ENCODE peak calls at places on chromosomes 12 and 14, in five cellular contexts. F is suprapubic skin; G is GM12865; E is activated CD8-positive, alpha-beta T cell treated with anti-CD3 and anti-CD28 coated beads for 36 hours; Y is choroid plexus epithelial cell. U is an unnamed sample.

GRCh38 chr12:111034148-111034910 is 114.0 kb upstream of the MYL2 start:
- DNase-seq in F (no peak), G (no peak), E (no peak), Y (no peak), U (no peak)

GRCh38 chr12:100955139-100955538 is 160.6 kb downstream of the ANO4 start:
- DNase-seq in F (no peak), G (no peak), E (no peak), Y (peak), U (no peak)

GRCh38 chr12:13211859-13212664 is 15.5 kb downstream of the EMP1 start:
- DNase-seq in F (no peak), G (peak), E (peak), Y (peak), U (no peak)

GRCh38 chr14:74978416-74978947 is 23.1 kb upstream of the PGF start:
- DNase-seq in F (peak), G (no peak), E (no peak), Y (no peak), U (no peak)

GRCh38 chr12:56104815-56105476 is 587 bp downstream of the PA2G4 start:
- DNase-seq in F (peak), G (peak), E (peak), Y (peak), U (no peak)

GRCh38 chr12:92759634-92760268 is 57.0 kb downstream of the PLEKHG7 start:
- DNase-seq in F (no peak), G (no peak), E (no peak), Y (peak), U (no peak)

GRCh38 chr12:14802961-14803829 is at the start of the genes C12orf60 and WBP11:
- DNase-seq in F (peak), G (peak), E (peak), Y (peak), U (peak)

GRCh38 chr14:89629383-89629782 is 212.3 kb upstream of the FOXN3 start:
- DNase-seq in F (no peak), G (no peak), E (no peak), Y (no peak), U (no peak)

GRCh38 chr12:84043355-84043754 is 869.2 kb downstream of the SLC6A15 start:
- DNase-seq in F (no peak), G (no peak), E (no peak), Y (no peak), U (no peak)

GRCh38 chr14:80987235-80988032 is 32.0 kb downstream of the TSHR start:
- DNase-seq in F (no peak), G (peak), E (peak), Y (peak), U (peak)

GRCh38 chr14:97217094-97217885 is 420.1 kb downstream of the VRK1 start:
- DNase-seq in F (no peak), G (no peak), E (no peak), Y (no peak), U (no peak)

GRCh38 chr12:88805692-88806091 is 225.4 kb upstream of the KITLG start:
- DNase-seq in F (no peak), G (peak), E (no peak), Y (no peak), U (no peak)

GRCh38 chr12:48388938-48389337 is 38.2 kb upstream of the ZNF641 start:
- DNase-seq in F (no peak), G (no peak), E (no peak), Y (no peak), U (no peak)

GRCh38 chr12:44921736-44922135 is 45.6 kb upstream of the NELL2 start:
- DNase-seq in F (no peak), G (no peak), E (no peak), Y (no peak), U (no peak)

GRCh38 chr12:80763874-80764273 is 47.2 kb downstream of the MYF5 start:
- DNase-seq in F (no peak), G (peak), E (peak), Y (peak), U (no peak)

GRCh38 chr14:25516838-25517237 is 466.9 kb upstream of the STXBP6 start:
- DNase-seq in F (no peak), G (no peak), E (no peak), Y (no peak), U (no peak)

GRCh38 chr12:22518067-22518719 is 26.1 kb downstream of the C2CD5 start:
- DNase-seq in F (no peak), G (no peak), E (no peak), Y (peak), U (no peak)

GRCh38 chr14:68983210-68983609 is 4.1 kb upstream of the ACTN1 start:
- DNase-seq in F (no peak), G (no peak), E (no peak), Y (peak), U (no peak)

GRCh38 chr12:51852404-51853137 is 4.1 kb upstream of the FIGNL2 start:
- DNase-seq in F (no peak), G (no peak), E (no peak), Y (no peak), U (no peak)

GRCh38 chr12:39586811-39587210 is 32.8 kb downstream of the ABCD2 start:
- DNase-seq in F (no peak), G (no peak), E (no peak), Y (peak), U (no peak)

GRCh38 chr14:51552768-51553426 is 98.8 kb upstream of the FRMD6 start:
- DNase-seq in F (peak), G (no peak), E (no peak), Y (no peak), U (no peak)

GRCh38 chr14:104753528-104754212 is 723 bp downstream of the SIVA1 start:
- DNase-seq in F (no peak), G (peak), E (no peak), Y (peak), U (no peak)

GRCh38 chr12:83468988-83469908 is 782.5 kb downstream of the TMTC2 start:
- DNase-seq in F (no peak), G (no peak), E (no peak), Y (peak), U (no peak)

GRCh38 chr12:33116284-33116683 is 219.7 kb upstream of the PKP2 start:
- DNase-seq in F (no peak), G (no peak), E (no peak), Y (no peak), U (no peak)

GRCh38 chr12:115979851-115980250 is 297.6 kb downstream of the MED13L start:
- DNase-seq in F (no peak), G (no peak), E (no peak), Y (no peak), U (no peak)

GRCh38 chr12:115984607-115985006 is 292.9 kb downstream of the MED13L start:
- DNase-seq in F (no peak), G (no peak), E (no peak), Y (no peak), U (no peak)

GRCh38 chr12:115979351-115979750 is 298.1 kb downstream of the MED13L start:
- DNase-seq in F (no peak), G (no peak), E (no peak), Y (peak), U (no peak)

GRCh38 chr12:115980339-115980738 is 297.2 kb downstream of the MED13L start:
- DNase-seq in F (no peak), G (no peak), E (no peak), Y (no peak), U (no peak)

DNA sequence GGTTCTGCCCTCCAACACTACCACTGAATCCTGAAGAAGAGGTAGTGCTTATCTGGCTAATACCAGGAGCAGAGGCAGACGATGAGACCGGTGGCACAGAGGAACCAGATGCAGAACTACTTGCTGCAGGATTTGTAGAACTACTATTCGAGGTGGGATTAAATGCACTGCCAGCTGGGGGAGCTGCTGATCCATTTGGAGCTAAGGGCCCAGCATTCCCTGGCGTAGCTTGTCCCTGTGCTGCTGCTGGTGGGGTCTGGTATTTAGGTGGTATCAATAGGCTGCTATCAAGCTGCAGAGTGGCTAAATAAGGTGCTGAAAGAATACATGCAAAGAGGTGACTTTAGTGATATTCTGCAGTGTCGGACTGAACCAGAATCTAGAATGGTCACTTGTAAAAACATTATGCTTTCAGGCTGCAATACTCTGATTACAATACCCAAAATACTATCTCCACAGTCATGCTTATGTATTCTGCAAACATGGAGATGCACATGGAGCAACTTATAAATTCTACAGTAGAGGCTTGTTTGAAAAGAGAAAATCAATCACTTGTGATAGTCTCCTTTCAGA is 294.2 kb downstream of the MED13L start:
- DNase-seq in F (no peak), G (peak), E (peak), Y (no peak), U (no peak)
- TF ChIP-seq CTCF in F (no peak), G (peak), E (peak), Y (peak), U (no peak)

GRCh38 chr14:66404051-66404450 is 82.1 kb upstream of the CCDC196 start:
- DNase-seq in F (no peak), G (no peak), E (no peak), Y (no peak), U (no peak)

GRCh38 chr14:66403183-66403582 is 83.0 kb upstream of the CCDC196 start:
- DNase-seq in F (no peak), G (peak), E (no peak), Y (peak), U (no peak)

GRCh38 chr14:66398437-66398836 is 87.7 kb upstream of the CCDC196 start:
- DNase-seq in F (no peak), G (peak), E (peak), Y (no peak), U (no peak)

GRCh38 chr14:66405158-66405557 is 81.0 kb upstream of the CCDC196 start:
- DNase-seq in F (no peak), G (no peak), E (no peak), Y (peak), U (no peak)

GRCh38 chr14:66401447-66402095 is 84.6 kb upstream of the CCDC196 start:
- DNase-seq in F (no peak), G (peak), E (no peak), Y (peak), U (no peak)
- TF ChIP-seq CTCF in F (peak), G (peak), E (peak), Y (peak), U (no peak)

GRCh38 chr14:49310298-49310697 is 275.9 kb downstream of the RPS29 start:
- DNase-seq in F (no peak), G (no peak), E (no peak), Y (no peak), U (no peak)

GRCh38 chr14:49303952-49304516 is 282.1 kb downstream of the RPS29 start:
- DNase-seq in F (no peak), G (peak), E (peak), Y (peak), U (no peak)

GRCh38 chr14:49306152-49306751 is 279.9 kb downstream of the RPS29 start:
- DNase-seq in F (no peak), G (peak), E (no peak), Y (peak), U (no peak)
- TF ChIP-seq CTCF in F (no peak), G (peak), E (peak), Y (peak), U (no peak)

GRCh38 chr12:69290545-69291277 is 51.3 kb downstream of the CPSF6 start:
- DNase-seq in F (no peak), G (peak), E (peak), Y (peak), U (peak)

GRCh38 chr12:69287556-69287955 is 48.2 kb downstream of the CPSF6 start:
- DNase-seq in F (no peak), G (no peak), E (no peak), Y (no peak), U (no peak)

DNA sequence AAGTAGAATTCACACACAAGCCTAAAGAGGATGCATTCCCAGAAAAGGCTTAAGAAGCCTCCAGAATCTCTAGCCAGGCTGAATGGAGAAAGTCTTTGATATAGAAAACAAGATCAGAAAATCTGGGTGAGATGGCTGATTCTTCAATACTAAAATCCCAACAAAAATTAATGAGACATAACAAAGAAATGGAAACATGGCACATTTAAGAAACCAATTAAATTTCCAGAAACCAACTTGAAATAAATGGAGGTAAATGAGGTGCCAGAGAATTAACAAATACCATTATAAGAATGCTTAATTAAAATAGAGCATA is 51.9 kb downstream of the CPSF6 start:
- DNase-seq in F (no peak), G (no peak), E (no peak), Y (no peak), U (no peak)
- TF ChIP-seq CTCF in F (no peak), G (no peak), E (peak), Y (no peak), U (no peak)